ENCODE peak calls at places on chromosomes 3 and 15, in nine cellular contexts. C, U, P, I, V, M, Q, H and X are unnamed samples.

GRCh38 chr3:194828926-194829325 is 143.2 kb downstream of the FAM43A start:
- DNase-seq in C (no peak), U (no peak), P (no peak), I (no peak), V (no peak), M (no peak), Q (no peak), H (no peak), X (no peak)

GRCh38 chr3:146953523-146954125 is 348.5 kb upstream of the PLSCR5 start:
- DNase-seq in C (no peak), U (peak), P (no peak), I (no peak), V (no peak), M (no peak), Q (no peak), H (no peak), X (no peak)

GRCh38 chr15:99476413-99477222 is 89.2 kb upstream of the MEF2A start:
- DNase-seq in C (peak), U (peak), P (no peak), I (peak), V (peak), M (peak), Q (peak), H (peak), X (peak)

GRCh38 chr15:59999064-59999377 is 5.1 kb upstream of the FOXB1 start:
- DNase-seq in C (no peak), U (no peak), P (no peak), I (no peak), V (no peak), M (no peak), Q (no peak), H (no peak), X (no peak)

GRCh38 chr3:153927107-153927506 is 194.1 kb upstream of the ARHGEF26 start:
- DNase-seq in C (no peak), U (peak), P (no peak), I (no peak), V (no peak), M (no peak), Q (no peak), H (no peak), X (no peak)

GRCh38 chr15:85545185-85545584 is 164.8 kb downstream of the AKAP13 start:
- DNase-seq in C (no peak), U (no peak), P (no peak), I (no peak), V (no peak), M (no peak), Q (no peak), H (no peak), X (peak)

GRCh38 chr15:53739187-53739586 is 20.3 kb downstream of the WDR72 start:
- DNase-seq in C (no peak), U (no peak), P (no peak), I (no peak), V (no peak), M (no peak), Q (no peak), H (no peak), X (no peak)

GRCh38 chr3:142976621-142977398 is 13.3 kb upstream of the PAQR9 start:
- DNase-seq in C (peak), U (peak), P (no peak), I (peak), V (peak), M (peak), Q (peak), H (peak), X (peak)

GRCh38 chr15:83410532-83410931 is 36.6 kb upstream of the SH3GL3 start:
- DNase-seq in C (peak), U (no peak), P (no peak), I (no peak), V (no peak), M (no peak), Q (no peak), H (no peak), X (no peak)

GRCh38 chr15:39448409-39448808 is 132.5 kb upstream of the THBS1 start:
- DNase-seq in C (no peak), U (peak), P (no peak), I (no peak), V (no peak), M (no peak), Q (no peak), H (no peak), X (no peak)

GRCh38 chr15:43292375-43293078 is 25.8 kb upstream of the TGM5 start:
- DNase-seq in C (no peak), U (peak), P (no peak), I (no peak), V (no peak), M (no peak), Q (no peak), H (no peak), X (no peak)

GRCh38 chr3:196528639-196529233 is 13.6 kb upstream of the SMCO1 start:
- DNase-seq in C (peak), U (peak), P (peak), I (peak), V (peak), M (peak), Q (peak), H (peak), X (peak)

DNA sequence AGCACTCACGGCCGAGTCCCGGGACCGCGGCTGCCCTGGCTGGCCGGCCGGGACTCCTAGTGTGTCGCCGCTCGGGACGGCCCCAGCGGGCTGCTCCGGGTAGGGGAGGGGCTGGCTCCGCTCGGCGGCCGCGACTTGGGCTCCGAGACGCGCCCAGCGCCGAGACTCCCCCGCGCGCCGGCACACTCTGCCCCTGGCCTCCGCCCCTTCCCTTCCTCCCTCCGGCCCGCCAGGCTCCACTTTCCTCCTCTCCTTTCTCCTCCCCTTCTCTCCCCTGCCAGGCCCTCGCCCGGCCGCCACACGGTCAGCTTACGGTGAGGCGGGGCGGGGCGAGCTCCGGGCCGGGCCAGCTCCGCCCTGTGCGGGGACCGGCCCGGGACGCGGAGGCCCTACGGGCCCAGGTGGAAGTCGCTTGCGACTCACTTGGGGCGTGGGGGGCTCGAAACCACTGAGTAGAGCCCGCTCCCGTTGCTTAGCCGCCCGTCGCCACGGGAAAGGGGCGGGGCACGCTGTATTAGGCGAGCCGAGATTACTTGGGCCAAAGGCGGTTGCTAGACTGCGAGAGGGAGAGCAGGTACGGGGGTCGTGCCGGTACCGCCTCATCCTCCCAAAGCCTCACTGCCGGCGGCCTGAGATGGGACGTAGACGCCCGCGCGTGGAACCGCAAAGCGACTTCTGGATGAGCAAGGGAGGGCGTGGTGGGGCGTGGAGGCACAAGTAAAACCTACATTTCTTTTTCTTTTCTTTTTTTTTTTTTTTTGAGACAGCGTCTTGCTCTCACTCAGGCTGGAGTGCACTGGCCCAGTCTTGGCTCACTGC is at the start of gene ITGB5:
- DNase-seq in C (peak), U (peak), P (no peak), I (peak), V (peak), M (peak), Q (peak), H (peak), X (peak)
- H3K27ac ChIP-seq in C (peak), U (peak), P (peak), I (peak), V (peak), M (peak), Q (peak), H (peak), X (no peak)

DNA sequence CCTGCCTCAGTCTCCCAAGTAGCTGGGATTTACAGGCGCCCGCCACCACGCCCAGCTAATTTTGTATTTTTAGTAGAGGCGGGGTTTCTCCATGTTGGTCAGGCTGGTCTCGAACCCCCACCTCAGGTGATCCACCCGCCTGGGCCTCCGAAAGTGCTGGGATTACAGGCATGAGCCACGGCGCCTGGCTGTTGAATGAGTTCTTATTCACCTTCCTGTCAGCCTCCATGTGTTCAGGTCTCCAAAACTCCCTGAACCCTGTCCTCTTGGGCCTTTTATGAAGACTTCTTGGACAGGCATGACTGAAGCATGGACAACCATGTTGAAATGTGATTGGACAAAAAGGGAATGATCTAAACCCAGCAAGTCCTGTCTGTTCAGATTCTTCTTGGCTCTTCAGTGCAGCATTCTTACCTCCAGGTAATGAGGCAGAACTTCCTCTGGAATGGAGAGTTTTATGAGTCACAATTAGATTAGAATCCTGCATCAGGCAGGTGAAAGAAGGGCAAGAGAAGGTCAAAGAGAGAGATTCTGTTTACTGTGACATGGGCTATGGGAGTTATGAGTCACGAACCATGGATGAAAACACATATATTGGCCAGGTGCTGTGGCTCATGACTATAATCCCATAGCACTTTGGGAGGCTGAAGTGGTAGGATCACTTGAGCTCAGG is 23.1 kb upstream of the EIF4A2 start:
- DNase-seq in C (peak), U (no peak), P (no peak), I (no peak), V (no peak), M (no peak), Q (no peak), H (no peak), X (no peak)
- H3K27ac ChIP-seq in C (peak), U (no peak), P (no peak), I (no peak), V (no peak), M (no peak), Q (no peak), H (no peak), X (no peak)

DNA sequence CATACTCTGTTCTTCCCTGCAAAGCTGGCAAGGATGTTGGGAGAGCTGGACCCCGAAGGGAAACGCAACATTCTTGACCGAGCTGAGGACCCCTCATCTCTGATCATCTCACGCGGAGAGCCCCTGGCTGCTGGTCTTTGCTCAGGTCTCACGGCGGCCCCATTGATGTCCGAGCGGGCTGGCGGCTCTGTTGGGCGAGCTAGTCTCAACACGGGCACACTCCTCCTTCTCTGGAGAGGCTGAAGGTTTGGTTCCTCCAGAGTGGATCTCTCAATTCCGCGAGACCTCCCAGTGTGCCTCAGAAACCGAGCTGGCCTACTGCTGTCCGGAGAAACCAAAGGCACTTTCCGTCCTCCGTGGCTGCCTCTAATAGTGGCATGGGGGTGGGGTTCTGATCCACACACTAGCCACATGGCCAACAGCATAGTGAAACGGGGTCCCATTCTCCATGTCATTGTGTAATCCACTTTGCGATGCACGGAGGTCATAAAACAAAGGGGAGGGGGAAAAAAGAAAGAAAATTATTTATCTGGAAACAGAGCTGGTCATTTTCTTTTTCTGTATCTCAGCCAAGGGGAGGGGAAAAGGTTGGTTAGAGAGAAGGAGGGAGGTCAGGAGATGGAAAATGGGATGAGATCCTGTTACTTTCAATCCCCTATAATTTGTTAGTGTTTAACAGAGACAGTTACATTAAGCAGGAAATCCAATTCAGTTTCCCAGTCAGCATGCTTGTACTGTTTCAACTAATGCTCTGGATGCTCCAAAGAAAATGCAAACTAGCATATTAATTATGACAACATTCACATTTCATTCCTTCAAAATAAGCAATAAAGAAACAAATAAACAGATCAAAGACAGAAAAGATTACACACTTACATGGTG is 1.3 kb downstream of the CCDC80 start:
- DNase-seq in C (no peak), U (no peak), P (no peak), I (no peak), V (no peak), M (no peak), Q (no peak), H (no peak), X (no peak)
- H3K27ac ChIP-seq in C (peak), U (peak), P (no peak), I (peak), V (peak), M (peak), Q (no peak), H (no peak), X (no peak)

DNA sequence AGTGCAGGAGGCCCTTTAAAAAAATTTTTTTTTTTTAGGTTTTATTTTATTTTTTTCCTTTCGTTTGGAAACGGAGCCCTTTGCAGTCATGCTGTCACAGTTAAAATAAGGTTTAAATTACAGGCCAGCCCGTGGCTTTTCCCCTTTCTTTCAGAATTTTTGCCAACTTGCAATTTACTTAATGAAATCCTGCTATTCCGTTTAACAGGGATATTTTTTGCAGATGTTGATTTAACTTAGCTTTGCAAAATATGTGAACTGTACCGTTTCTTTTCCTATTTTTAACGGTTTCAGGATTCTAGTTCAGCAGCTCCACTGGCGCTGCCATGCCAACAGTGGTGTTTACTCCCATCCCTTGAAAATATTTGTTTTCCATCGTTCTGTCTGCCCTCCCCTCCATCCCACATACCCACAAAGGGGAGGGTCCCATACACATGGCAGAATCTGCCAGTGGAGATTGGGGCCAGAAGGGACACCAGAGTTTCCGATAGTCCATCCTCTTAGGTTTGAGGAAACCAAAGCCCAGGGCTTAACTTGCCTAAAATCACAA is 54.3 kb downstream of the SMAD6 start:
- DNase-seq in C (no peak), U (no peak), P (no peak), I (peak), V (no peak), M (peak), Q (no peak), H (no peak), X (no peak)
- H3K27ac ChIP-seq in C (no peak), U (no peak), P (no peak), I (peak), V (no peak), M (no peak), Q (peak), H (no peak), X (no peak)